ENCODE peak calls at places on chromosomes 3 and 15, in nine cellular contexts. S is brain microvascular endothelial cell, C is left lung, R is cardiac muscle cell, W is tibial artery, M is mammary epithelial cell, J is breast epithelium, U is transverse colon, I is HCT116. V is an unnamed sample. For H3K36me3, the result is how much of the 10 kb centered on the place peaks cover.

GRCh38 chr3:58659051-58659675 is 7.4 kb downstream of the FAM3D start:
- DNase-seq in S (peak), C (no peak), R (peak), W (peak), M (peak), J (peak), U (peak), I (peak), V (peak)

GRCh38 chr3:67940200-67940952 is 286.0 kb upstream of the SUCLG2 start:
- DNase-seq in S (no peak), C (no peak), R (no peak), W (no peak), M (no peak), J (no peak), U (peak), I (no peak), V (no peak)

GRCh38 chr3:115657168-115657567 is 33.9 kb downstream of the GAP43 start:
- DNase-seq in S (no peak), C (no peak), R (no peak), W (no peak), M (no peak), J (no peak), U (no peak), I (no peak), V (no peak)

GRCh38 chr3:12484198-12484982 is at the start of gene TSEN2:
- DNase-seq in S (peak), C (peak), R (peak), W (peak), M (peak), J (peak), U (peak), I (peak), V (peak)

GRCh38 chr3:80643421-80643820 is 875.6 kb upstream of the ROBO1 start:
- DNase-seq in S (no peak), C (no peak), R (no peak), W (no peak), M (no peak), J (no peak), U (no peak), I (no peak), V (no peak)

GRCh38 chr3:141366285-141367037 is 1.8 kb upstream of the ZBTB38 start:
- DNase-seq in S (peak), C (no peak), R (peak), W (peak), M (peak), J (peak), U (peak), I (peak), V (no peak)

GRCh38 chr15:100918034-100918689 is 995 bp upstream of the LRRK1 start:
- DNase-seq in S (peak), C (peak), R (peak), W (peak), M (peak), J (peak), U (peak), I (peak), V (peak)

GRCh38 chr3:118760611-118761606 is 273.7 kb downstream of the IGSF11 start:
- DNase-seq in S (no peak), C (no peak), R (no peak), W (no peak), M (no peak), J (no peak), U (no peak), I (no peak), V (no peak)

GRCh38 chr3:155342344-155342743 is 48.9 kb upstream of the STRIT1 start:
- DNase-seq in S (no peak), C (no peak), R (no peak), W (no peak), M (no peak), J (no peak), U (no peak), I (no peak), V (no peak)

GRCh38 chr15:52657338-52657737 is 21.9 kb downstream of the ATOSA start:
- DNase-seq in S (peak), C (no peak), R (no peak), W (no peak), M (peak), J (no peak), U (no peak), I (no peak), V (no peak)

GRCh38 chr15:75902129-75902557 is 1.5 kb upstream of the FBXO22 start:
- DNase-seq in S (no peak), C (no peak), R (peak), W (no peak), M (no peak), J (no peak), U (no peak), I (no peak), V (peak)

GRCh38 chr15:96314508-96314907 is 16.0 kb upstream of the NR2F2 start:
- DNase-seq in S (no peak), C (no peak), R (no peak), W (no peak), M (no peak), J (no peak), U (no peak), I (no peak), V (no peak)

GRCh38 chr3:8854656-8855055 is 85.2 kb upstream of the OXTR start:
- DNase-seq in S (no peak), C (no peak), R (no peak), W (no peak), M (no peak), J (no peak), U (no peak), I (no peak), V (no peak)

GRCh38 chr3:99625237-99625622 is 13.2 kb upstream of the COL8A1 start:
- DNase-seq in S (no peak), C (no peak), R (no peak), W (no peak), M (no peak), J (no peak), U (no peak), I (no peak), V (no peak)

GRCh38 chr15:83959477-83959876 is 276.1 kb upstream of the GOLGA6L4 start:
- DNase-seq in S (no peak), C (no peak), R (no peak), W (no peak), M (no peak), J (no peak), U (no peak), I (no peak), V (no peak)

GRCh38 chr15:58477228-58477627 is 45.4 kb downstream of the LIPC start:
- DNase-seq in S (no peak), C (no peak), R (no peak), W (no peak), M (no peak), J (no peak), U (no peak), I (no peak), V (no peak)

GRCh38 chr3:120145498-120146285 is 51.4 kb upstream of the GSK3B start:
- DNase-seq in S (no peak), C (no peak), R (no peak), W (no peak), M (peak), J (no peak), U (no peak), I (peak), V (no peak)

GRCh38 chr15:72229076-72229946 is 1.7 kb downstream of the PKM start:
- DNase-seq in S (no peak), C (no peak), R (peak), W (no peak), M (peak), J (no peak), U (no peak), I (no peak), V (no peak)
- H3K36me3 ChIP-seq in S (under half), C (under half), R (under half), W (under half), M (under half), J (under half), U (under half), I (under half), V (half or more)

GRCh38 chr3:27228805-27229204 is 140.4 kb downstream of the NEK10 start:
- DNase-seq in S (no peak), C (no peak), R (no peak), W (no peak), M (no peak), J (no peak), U (no peak), I (peak), V (peak)
- TF ChIP-seq CTCF in S (peak), C (no peak), R (no peak), W (no peak), M (no peak), J (no peak), U (no peak), I (peak), V (no peak)

GRCh38 chr3:146172586-146172985 is 11.6 kb upstream of the PLOD2 start:
- DNase-seq in S (no peak), C (no peak), R (no peak), W (no peak), M (no peak), J (no peak), U (no peak), I (no peak), V (no peak)
- H3K27ac ChIP-seq in S (no peak), C (no peak), R (no peak), W (no peak), M (no peak), J (no peak), U (no peak), I (no peak), V (no peak)

GRCh38 chr3:64491843-64492242 is 196.0 kb downstream of the ADAMTS9 start:
- DNase-seq in S (no peak), C (no peak), R (no peak), W (no peak), M (no peak), J (no peak), U (no peak), I (no peak), V (no peak)

GRCh38 chr3:64493149-64493548 is 194.7 kb downstream of the ADAMTS9 start:
- DNase-seq in S (no peak), C (no peak), R (no peak), W (no peak), M (no peak), J (no peak), U (no peak), I (no peak), V (no peak)

GRCh38 chr3:64490180-64490579 is 197.6 kb downstream of the ADAMTS9 start:
- DNase-seq in S (no peak), C (no peak), R (no peak), W (no peak), M (no peak), J (no peak), U (no peak), I (no peak), V (no peak)

GRCh38 chr3:64488938-64489337 is 198.9 kb downstream of the ADAMTS9 start:
- DNase-seq in S (no peak), C (no peak), R (no peak), W (no peak), M (no peak), J (no peak), U (no peak), I (no peak), V (no peak)

GRCh38 chr3:64489361-64490044 is 198.3 kb downstream of the ADAMTS9 start:
- DNase-seq in S (no peak), C (peak), R (peak), W (no peak), M (peak), J (peak), U (peak), I (no peak), V (peak)
- H3K36me3 ChIP-seq in S (under half), C (under half), R (under half), W (under half), M (under half), J (under half), U (under half), I (under half), V (under half)

GRCh38 chr3:50336452-50337174 is 4.0 kb downstream of the RASSF1 start:
- DNase-seq in S (no peak), C (no peak), R (no peak), W (no peak), M (peak), J (no peak), U (no peak), I (no peak), V (no peak)
- TF ChIP-seq CTCF in S (peak), C (no peak), R (no peak), W (no peak), M (peak), J (no peak), U (no peak), I (no peak), V (no peak)

GRCh38 chr3:125129512-125129962 is 73.7 kb upstream of the HEG1 start:
- DNase-seq in S (peak), C (no peak), R (no peak), W (peak), M (peak), J (no peak), U (peak), I (no peak), V (peak)

GRCh38 chr3:125125822-125126245 is 70.0 kb upstream of the HEG1 start:
- DNase-seq in S (peak), C (no peak), R (no peak), W (no peak), M (peak), J (no peak), U (no peak), I (no peak), V (no peak)

GRCh38 chr3:125132815-125133214 is 77.0 kb upstream of the HEG1 start:
- DNase-seq in S (no peak), C (no peak), R (no peak), W (no peak), M (no peak), J (no peak), U (no peak), I (no peak), V (no peak)

GRCh38 chr3:125126323-125126722 is 70.5 kb upstream of the HEG1 start:
- DNase-seq in S (no peak), C (no peak), R (no peak), W (no peak), M (no peak), J (no peak), U (no peak), I (no peak), V (no peak)

GRCh38 chr3:125128861-125129501 is 73.2 kb upstream of the HEG1 start:
- DNase-seq in S (peak), C (no peak), R (no peak), W (no peak), M (peak), J (no peak), U (no peak), I (no peak), V (no peak)
- H3K27ac ChIP-seq in S (peak), C (peak), R (peak), W (peak), M (peak), J (peak), U (peak), I (no peak), V (peak)

GRCh38 chr3:47412842-47413520 is 32.2 kb downstream of the PTPN23 start:
- DNase-seq in S (no peak), C (no peak), R (no peak), W (no peak), M (no peak), J (no peak), U (no peak), I (no peak), V (no peak)
- H3K36me3 ChIP-seq in S (half or more), C (under half), R (under half), W (half or more), M (under half), J (under half), U (under half), I (under half), V (half or more)

DNA sequence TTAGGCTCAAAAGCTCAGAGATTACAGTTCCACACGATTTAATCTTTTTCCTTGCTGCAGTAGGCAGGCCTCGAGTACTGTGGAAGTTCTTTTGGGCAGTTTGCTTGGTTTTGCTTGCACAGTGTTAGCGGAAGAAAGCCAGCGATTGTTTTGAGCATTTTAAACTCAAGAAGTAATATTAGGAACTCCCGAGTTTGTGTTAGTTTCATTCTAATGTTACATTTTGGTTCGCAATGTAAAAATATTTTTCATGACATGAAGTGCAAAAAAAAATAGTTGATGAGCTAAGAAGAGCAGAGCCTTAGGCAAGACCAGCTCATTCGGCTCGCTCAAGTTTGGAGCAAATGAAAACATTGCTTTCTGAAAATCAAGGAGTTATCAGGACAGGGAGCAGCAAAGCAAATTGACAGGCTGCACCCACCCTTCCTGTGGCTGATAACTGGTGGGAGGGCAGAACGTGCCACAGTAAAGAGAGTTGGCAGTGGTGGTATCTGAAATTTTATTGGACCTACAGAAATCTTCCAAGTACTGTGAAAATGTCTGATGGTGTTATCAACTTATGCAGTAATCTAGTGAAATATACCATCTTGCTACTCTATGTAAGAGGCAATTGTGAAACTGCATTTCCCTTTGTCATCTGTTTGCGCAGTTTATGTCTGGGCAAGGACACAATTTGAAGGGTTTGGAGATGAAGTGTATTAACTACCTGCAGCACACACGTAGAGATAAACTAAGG is 1.4 kb downstream of the PLCL2 start:
- DNase-seq in S (no peak), C (no peak), R (no peak), W (no peak), M (no peak), J (no peak), U (no peak), I (no peak), V (no peak)
- TF ChIP-seq CTCF in S (no peak), C (no peak), R (no peak), W (no peak), M (no peak), J (no peak), U (no peak), I (no peak), V (no peak)

DNA sequence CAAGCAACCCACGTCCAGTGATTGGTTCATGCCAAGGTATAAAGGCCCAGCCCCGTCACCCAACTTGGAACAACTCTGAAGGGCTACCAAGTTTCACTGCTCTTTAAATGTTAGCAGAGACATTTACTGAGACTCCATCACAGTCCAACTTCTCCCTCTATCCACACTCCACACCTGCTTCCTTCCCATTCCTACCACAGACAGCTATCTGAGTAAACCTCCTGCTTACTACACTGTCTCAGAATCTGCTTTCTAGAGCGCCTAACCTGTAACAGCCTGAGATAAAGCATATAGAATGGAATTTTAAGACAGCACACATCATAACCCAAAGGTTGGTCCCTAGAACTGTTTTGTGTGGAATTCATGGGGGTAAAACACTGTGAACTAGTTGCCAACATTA is 106.5 kb downstream of the THRB start:
- DNase-seq in S (no peak), C (no peak), R (no peak), W (no peak), M (no peak), J (no peak), U (no peak), I (no peak), V (no peak)
- H3K27ac ChIP-seq in S (no peak), C (no peak), R (no peak), W (peak), M (peak), J (peak), U (no peak), I (no peak), V (no peak)

V was measured in WERI-Rb-1.